ENCODE peak calls at places on chromosomes 6 and 20, in five cellular contexts. V is ELR; R is GM20000; T is activated CD4-positive, alpha-beta T cell treated with anti-CD3 and anti-CD28 coated beads, Interleukin-2, amount 50 U/mL, for 1 hour; B is activated effector memory CD4-positive, alpha-beta T cell treated with anti-CD3 and anti-CD28 coated beads, Interleukin-2, amount 50 U/mL, for 16 hours. E is an unnamed sample.

GRCh38 chr20:3396492-3396891 is 11.0 kb downstream of the DNAAF9 start:
- DNase-seq in V (no peak), R (no peak), T (no peak), B (no peak), E (no peak)

GRCh38 chr6:145669627-145670034 is 65.7 kb downstream of the EPM2A start:
- DNase-seq in T (no peak), B (no peak), V (peak), R (no peak), E (peak)

GRCh38 chr20:38523697-38524096 is 51.1 kb downstream of the RALGAPB start:
- DNase-seq in B (no peak), T (no peak), R (no peak), V (peak), E (peak)

GRCh38 chr6:116246089-116246488 is 7.8 kb downstream of the TSPYL4 start:
- DNase-seq in V (peak), B (no peak), R (no peak), T (no peak), E (peak)

GRCh38 chr20:21607971-21608735 is 94.3 kb upstream of the NKX2-2 start:
- DNase-seq in B (no peak), T (no peak), R (no peak), V (no peak), E (peak)

GRCh38 chr6:138203315-138203714 is 15.0 kb downstream of the PBOV1 start:
- DNase-seq in B (no peak), R (no peak), V (no peak), T (no peak), E (no peak)

GRCh38 chr6:116975600-116975999 is 98.6 kb downstream of the RFX6 start:
- DNase-seq in V (peak), B (no peak), R (no peak), T (no peak), E (peak)

GRCh38 chr6:81204741-81205140 is 547.7 kb downstream of the TENT5A start:
- DNase-seq in B (no peak), V (no peak), T (no peak), R (no peak), E (peak)

GRCh38 chr20:57391439-57392129 is 388 bp downstream of the RBM38 start:
- DNase-seq in B (peak), V (peak), R (peak), T (no peak), E (no peak)

GRCh38 chr20:50312682-50313187 is 122.1 kb downstream of the CEBPB start:
- DNase-seq in T (no peak), B (no peak), V (peak), R (no peak), E (peak)

GRCh38 chr6:97440590-97441176 is 157.7 kb upstream of the MMS22L start:
- DNase-seq in R (no peak), B (no peak), V (peak), T (no peak), E (peak)

GRCh38 chr6:137426007-137426689 is 68.0 kb downstream of the OLIG3 start:
- DNase-seq in B (no peak), T (no peak), V (no peak), R (no peak), E (no peak)

GRCh38 chr20:1838479-1839279 is 56.5 kb upstream of the SIRPA start:
- DNase-seq in R (no peak), T (no peak), V (no peak), B (no peak), E (no peak)

GRCh38 chr6:33424855-33425667 is 5.2 kb downstream of the SYNGAP1 start:
- DNase-seq in V (no peak), R (peak), B (no peak), T (no peak), E (no peak)